ENCODE peak calls at places on chromosomes 13 and 19, in nine cellular contexts. One of them, this sample, is unnamed.
A peak's percentile ranks its signal among the peaks of the same experiment; 100 is the strongest.

GRCh38 chr13:20332361-20333096 is 100.4 kb upstream of the GJB6 start:
- DNase-seq in ACHN: no peak
- DNase-seq in T-helper 17 cell: no peak
- DNase-seq in neuronal stem cell: no peak
- DNase-seq in NCI-H1105 treated with DMSO at 0.1 percent for 48 hours: no peak
- DNase-seq in AG09319: no peak
- DNase-seq in T1000: no peak
- DNase-seq in posterior cingulate gyrus: no peak
- DNase-seq in heart left ventricle: no peak
- DNase-seq in this sample: no peak

GRCh38 chr19:5143471-5144411 is 174.8 kb downstream of the KDM4B start:
- DNase-seq in ACHN: no peak
- DNase-seq in T-helper 17 cell: no peak
- DNase-seq in neuronal stem cell: no peak
- DNase-seq in NCI-H1105 treated with DMSO at 0.1 percent for 48 hours: no peak
- DNase-seq in AG09319: no peak
- DNase-seq in T1000: no peak
- DNase-seq in posterior cingulate gyrus: peak; percentile 22
- DNase-seq in heart left ventricle: peak; percentile 25
- DNase-seq in this sample: no peak

GRCh38 chr13:98874029-98874397 is 103.9 kb downstream of the DOCK9 start:
- DNase-seq in ACHN: no peak
- DNase-seq in T-helper 17 cell: no peak
- DNase-seq in neuronal stem cell: no peak
- DNase-seq in NCI-H1105 treated with DMSO at 0.1 percent for 48 hours: no peak
- DNase-seq in AG09319: no peak
- DNase-seq in T1000: no peak
- DNase-seq in posterior cingulate gyrus: no peak
- DNase-seq in heart left ventricle: no peak
- DNase-seq in this sample: no peak

GRCh38 chr13:112779856-112780604 is 90.2 kb downstream of the ATP11A start:
- DNase-seq in ACHN: peak; percentile 7
- DNase-seq in T-helper 17 cell: no peak
- DNase-seq in neuronal stem cell: no peak
- DNase-seq in NCI-H1105 treated with DMSO at 0.1 percent for 48 hours: no peak
- DNase-seq in AG09319: no peak
- DNase-seq in T1000: no peak
- DNase-seq in posterior cingulate gyrus: no peak
- DNase-seq in heart left ventricle: no peak
- DNase-seq in this sample: no peak

GRCh38 chr19:50838239-50838638 is 4.9 kb upstream of the KLK15 start:
- DNase-seq in ACHN: peak; percentile 33
- DNase-seq in T-helper 17 cell: no peak
- DNase-seq in neuronal stem cell: no peak
- DNase-seq in NCI-H1105 treated with DMSO at 0.1 percent for 48 hours: no peak
- DNase-seq in AG09319: no peak
- DNase-seq in T1000: no peak
- DNase-seq in posterior cingulate gyrus: no peak
- DNase-seq in heart left ventricle: no peak
- DNase-seq in this sample: no peak

GRCh38 chr19:43782311-43782660 is 1.5 kb upstream of the KCNN4 start:
- DNase-seq in ACHN: no peak
- DNase-seq in T-helper 17 cell: no peak
- DNase-seq in neuronal stem cell: no peak
- DNase-seq in NCI-H1105 treated with DMSO at 0.1 percent for 48 hours: no peak
- DNase-seq in AG09319: no peak
- DNase-seq in T1000: no peak
- DNase-seq in posterior cingulate gyrus: no peak
- DNase-seq in heart left ventricle: no peak
- DNase-seq in this sample: no peak

GRCh38 chr13:41767801-41768200 is 193.1 kb downstream of the VWA8 start:
- DNase-seq in ACHN: peak; percentile 4
- DNase-seq in T-helper 17 cell: no peak
- DNase-seq in neuronal stem cell: no peak
- DNase-seq in NCI-H1105 treated with DMSO at 0.1 percent for 48 hours: no peak
- DNase-seq in AG09319: no peak
- DNase-seq in T1000: no peak
- DNase-seq in posterior cingulate gyrus: no peak
- DNase-seq in heart left ventricle: no peak
- DNase-seq in this sample: no peak

GRCh38 chr13:22110368-22110767 is 439.5 kb downstream of the FGF9 start:
- DNase-seq in ACHN: no peak
- DNase-seq in T-helper 17 cell: no peak
- DNase-seq in neuronal stem cell: no peak
- DNase-seq in NCI-H1105 treated with DMSO at 0.1 percent for 48 hours: no peak
- DNase-seq in AG09319: no peak
- DNase-seq in T1000: no peak
- DNase-seq in posterior cingulate gyrus: no peak
- DNase-seq in heart left ventricle: no peak
- DNase-seq in this sample: no peak

GRCh38 chr13:49240017-49240416 is 7.7 kb upstream of the CDADC1 start:
- DNase-seq in ACHN: peak; percentile 52
- DNase-seq in T-helper 17 cell: peak; percentile 18
- DNase-seq in neuronal stem cell: no peak
- DNase-seq in NCI-H1105 treated with DMSO at 0.1 percent for 48 hours: no peak
- DNase-seq in AG09319: no peak
- DNase-seq in T1000: no peak
- DNase-seq in posterior cingulate gyrus: no peak
- DNase-seq in heart left ventricle: no peak
- DNase-seq in this sample: no peak

GRCh38 chr13:66795636-66796035 is 434.5 kb downstream of the PCDH9 start:
- DNase-seq in ACHN: no peak
- DNase-seq in T-helper 17 cell: no peak
- DNase-seq in neuronal stem cell: no peak
- DNase-seq in NCI-H1105 treated with DMSO at 0.1 percent for 48 hours: peak; percentile 83
- DNase-seq in AG09319: no peak
- DNase-seq in T1000: no peak
- DNase-seq in posterior cingulate gyrus: no peak
- DNase-seq in heart left ventricle: no peak
- DNase-seq in this sample: no peak

GRCh38 chr19:916645-917322 is 349 bp upstream of the KISS1R start:
- DNase-seq in ACHN: no peak
- DNase-seq in T-helper 17 cell: no peak
- DNase-seq in neuronal stem cell: no peak
- DNase-seq in NCI-H1105 treated with DMSO at 0.1 percent for 48 hours: no peak
- DNase-seq in AG09319: no peak
- DNase-seq in T1000: no peak
- DNase-seq in posterior cingulate gyrus: no peak
- DNase-seq in heart left ventricle: no peak
- DNase-seq in this sample: no peak

GRCh38 chr19:52102163-52102562 is 6.6 kb upstream of the ZNF841 start:
- DNase-seq in ACHN: no peak
- DNase-seq in T-helper 17 cell: no peak
- DNase-seq in neuronal stem cell: no peak
- DNase-seq in NCI-H1105 treated with DMSO at 0.1 percent for 48 hours: no peak
- DNase-seq in AG09319: no peak
- DNase-seq in T1000: no peak
- DNase-seq in posterior cingulate gyrus: no peak
- DNase-seq in heart left ventricle: no peak
- DNase-seq in this sample: no peak

GRCh38 chr19:43589680-43590079 is 6.3 kb downstream of the IRGQ start:
- DNase-seq in ACHN: no peak
- DNase-seq in T-helper 17 cell: no peak
- DNase-seq in neuronal stem cell: no peak
- DNase-seq in NCI-H1105 treated with DMSO at 0.1 percent for 48 hours: no peak
- DNase-seq in AG09319: no peak
- DNase-seq in T1000: no peak
- DNase-seq in posterior cingulate gyrus: no peak
- DNase-seq in heart left ventricle: no peak
- DNase-seq in this sample: no peak

GRCh38 chr13:64937302-64937701 is 2292.8 kb downstream of the PCDH9 start:
- DNase-seq in ACHN: no peak
- DNase-seq in T-helper 17 cell: no peak
- DNase-seq in neuronal stem cell: no peak
- DNase-seq in NCI-H1105 treated with DMSO at 0.1 percent for 48 hours: no peak
- DNase-seq in AG09319: no peak
- DNase-seq in T1000: no peak
- DNase-seq in posterior cingulate gyrus: no peak
- DNase-seq in heart left ventricle: no peak
- DNase-seq in this sample: no peak

GRCh38 chr19:28435551-28436261 is 777.2 kb downstream of the UQCRFS1 start:
- DNase-seq in ACHN: no peak
- DNase-seq in T-helper 17 cell: no peak
- DNase-seq in neuronal stem cell: no peak
- DNase-seq in NCI-H1105 treated with DMSO at 0.1 percent for 48 hours: no peak
- DNase-seq in AG09319: no peak
- DNase-seq in T1000: no peak
- DNase-seq in posterior cingulate gyrus: no peak
- DNase-seq in heart left ventricle: no peak
- DNase-seq in this sample: no peak

GRCh38 chr19:30696514-30696913 is 324.3 kb downstream of the ZNF536 start:
- DNase-seq in ACHN: no peak
- DNase-seq in T-helper 17 cell: no peak
- DNase-seq in neuronal stem cell: no peak
- DNase-seq in NCI-H1105 treated with DMSO at 0.1 percent for 48 hours: no peak
- DNase-seq in AG09319: no peak
- DNase-seq in T1000: no peak
- DNase-seq in posterior cingulate gyrus: no peak
- DNase-seq in heart left ventricle: no peak
- DNase-seq in this sample: no peak